ENCODE peak calls at places on chromosomes 4 and X, in four cellular contexts. One of them, this sample, is unnamed.

GRCh38 chrX:11688201-11688600 is 22.5 kb upstream of the ARHGAP6 start:
- DNase-seq in SK-N-SH: no peak
- DNase-seq in GM12878: no peak
- DNase-seq in HepG2: no peak
- DNase-seq in this sample: no peak

GRCh38 chr4:24837296-24837695 is 41.9 kb downstream of the SOD3 start:
- DNase-seq in SK-N-SH: no peak
- DNase-seq in GM12878: no peak
- DNase-seq in HepG2: no peak
- DNase-seq in this sample: no peak

GRCh38 chr4:174437324-174437723 is 85.0 kb downstream of the HPGD start:
- DNase-seq in SK-N-SH: no peak
- DNase-seq in GM12878: no peak
- DNase-seq in HepG2: no peak
- DNase-seq in this sample: peak; percentile 93

GRCh38 chr4:36064147-36064546 is 180.2 kb downstream of the ARAP2 start:
- DNase-seq in SK-N-SH: no peak
- DNase-seq in GM12878: no peak
- DNase-seq in HepG2: no peak
- DNase-seq in this sample: no peak

GRCh38 chr4:1460967-1461868 is 55.0 kb upstream of the NKX1-1 start:
- DNase-seq in SK-N-SH: peak; percentile 24
- DNase-seq in GM12878: no peak
- DNase-seq in HepG2: no peak
- DNase-seq in this sample: no peak

GRCh38 chrX:52852110-52852872 is 15.6 kb downstream of the XAGE3 start:
- DNase-seq in SK-N-SH: no peak
- DNase-seq in GM12878: no peak
- DNase-seq in HepG2: no peak
- DNase-seq in this sample: no peak

GRCh38 chr4:168876106-168876505 is 133.9 kb downstream of the CBR4 start:
- DNase-seq in SK-N-SH: no peak
- DNase-seq in GM12878: no peak
- DNase-seq in HepG2: no peak
- DNase-seq in this sample: no peak

GRCh38 chr4:7901274-7901845 is 38.3 kb downstream of the AFAP1 start:
- DNase-seq in SK-N-SH: peak; percentile 42
- DNase-seq in GM12878: no peak
- DNase-seq in HepG2: no peak
- DNase-seq in this sample: no peak

GRCh38 chr4:120842046-120842445 is 80.5 kb downstream of the PRDM5 start:
- DNase-seq in SK-N-SH: peak; percentile 21
- DNase-seq in GM12878: no peak
- DNase-seq in HepG2: no peak
- DNase-seq in this sample: no peak

GRCh38 chr4:173334891-173335754 is 965 bp upstream of the HMGB2 start:
- DNase-seq in SK-N-SH: peak; percentile 92
- DNase-seq in GM12878: peak; percentile 39
- DNase-seq in HepG2: peak; percentile 83
- DNase-seq in this sample: peak; percentile 87

GRCh38 chr4:158121203-158121586 is 51.6 kb downstream of the GASK1B start:
- DNase-seq in SK-N-SH: no peak
- DNase-seq in GM12878: no peak
- DNase-seq in HepG2: peak; percentile 27
- DNase-seq in this sample: no peak

GRCh38 chr4:151434183-151434860 is 25.3 kb downstream of the FHIP1A start:
- DNase-seq in SK-N-SH: no peak
- DNase-seq in GM12878: no peak
- DNase-seq in HepG2: no peak
- DNase-seq in this sample: no peak

GRCh38 chrX:123450217-123450616 is 266.1 kb downstream of the GRIA3 start:
- DNase-seq in SK-N-SH: no peak
- DNase-seq in GM12878: no peak
- DNase-seq in HepG2: peak; percentile 3
- DNase-seq in this sample: peak; percentile 17

GRCh38 chr4:63620271-63620670 is 789.0 kb downstream of the TECRL start:
- DNase-seq in SK-N-SH: peak; percentile 50
- DNase-seq in GM12878: no peak
- DNase-seq in HepG2: no peak
- DNase-seq in this sample: no peak

GRCh38 chr4:31089815-31090214 is 369.6 kb downstream of the PCDH7 start:
- DNase-seq in SK-N-SH: no peak
- DNase-seq in GM12878: no peak
- DNase-seq in HepG2: no peak
- DNase-seq in this sample: no peak

GRCh38 chrX:138886769-138887168 is 175.3 kb upstream of the FGF13 start:
- DNase-seq in SK-N-SH: no peak
- DNase-seq in GM12878: no peak
- DNase-seq in HepG2: peak; percentile 0
- DNase-seq in this sample: no peak

GRCh38 chr4:23660865-23661264 is 229.0 kb downstream of the PPARGC1A start:
- DNase-seq in SK-N-SH: no peak
- DNase-seq in GM12878: no peak
- DNase-seq in HepG2: no peak
- DNase-seq in this sample: no peak

GRCh38 chr4:185204238-185204910 is 574 bp upstream of the CFAP97 start:
- DNase-seq in SK-N-SH: no peak
- DNase-seq in GM12878: no peak
- DNase-seq in HepG2: no peak
- DNase-seq in this sample: peak; percentile 18

GRCh38 chr4:165784672-165785071 is 88.4 kb upstream of the TLL1 start:
- DNase-seq in SK-N-SH: no peak
- DNase-seq in GM12878: no peak
- DNase-seq in HepG2: no peak
- DNase-seq in this sample: no peak

GRCh38 chr4:168857546-168858314 is 152.3 kb downstream of the CBR4 start:
- DNase-seq in SK-N-SH: no peak
- DNase-seq in GM12878: no peak
- DNase-seq in HepG2: no peak
- DNase-seq in this sample: no peak

GRCh38 chr4:37528161-37528560 is 158.0 kb downstream of the RELL1 start:
- DNase-seq in SK-N-SH: no peak
- DNase-seq in GM12878: no peak
- DNase-seq in HepG2: peak; percentile 16
- DNase-seq in this sample: no peak

GRCh38 chr4:101334963-101335572 is 12.3 kb downstream of the PPP3CA start:
- DNase-seq in SK-N-SH: no peak
- DNase-seq in GM12878: no peak
- DNase-seq in HepG2: no peak
- DNase-seq in this sample: no peak

GRCh38 chrX:65681810-65682209 is 14.4 kb downstream of the MSN start:
- DNase-seq in SK-N-SH: no peak
- DNase-seq in GM12878: no peak
- DNase-seq in HepG2: no peak
- DNase-seq in this sample: no peak

GRCh38 chrX:65674351-65674893 is 7.0 kb downstream of the MSN start:
- DNase-seq in SK-N-SH: no peak
- DNase-seq in GM12878: no peak
- DNase-seq in HepG2: no peak
- DNase-seq in this sample: no peak

GRCh38 chrX:65677954-65678469 is 10.6 kb downstream of the MSN start:
- DNase-seq in SK-N-SH: no peak
- DNase-seq in GM12878: no peak
- DNase-seq in HepG2: no peak
- DNase-seq in this sample: peak; percentile 71

GRCh38 chrX:65673857-65674350 is 6.5 kb downstream of the MSN start:
- DNase-seq in SK-N-SH: no peak
- DNase-seq in GM12878: no peak
- DNase-seq in HepG2: no peak
- DNase-seq in this sample: no peak

DNA sequence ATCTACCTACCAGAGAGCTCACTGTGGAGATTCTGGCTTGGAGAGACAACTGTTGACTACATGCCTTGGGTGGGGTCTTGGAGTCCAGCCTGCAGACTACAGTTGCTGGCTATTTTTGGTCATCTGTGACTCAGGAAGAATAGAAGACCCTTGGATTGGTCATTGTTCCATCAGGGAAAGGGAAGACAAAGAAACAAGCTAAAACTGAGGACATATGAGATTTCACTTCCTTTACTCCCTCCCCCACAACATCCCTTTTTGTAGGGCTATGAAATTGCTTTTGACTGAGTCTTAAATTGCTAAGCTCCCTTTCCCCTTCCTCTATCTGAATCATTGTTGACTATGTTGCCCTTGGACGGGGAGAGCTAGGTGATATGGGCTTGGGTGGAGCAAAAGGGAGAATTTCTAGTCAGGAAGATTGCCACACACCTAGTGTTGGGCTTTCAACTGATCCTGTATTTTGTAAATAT is 11.7 kb downstream of the MSN start:
- DNase-seq in SK-N-SH: no peak
- DNase-seq in GM12878: no peak
- DNase-seq in HepG2: no peak
- DNase-seq in this sample: peak; percentile 62
- TF ChIP-seq USF2 in SK-N-SH: no peak
- TF ChIP-seq USF2 in GM12878: no peak
- TF ChIP-seq USF2 in HepG2: no peak
- TF ChIP-seq USF2 in this sample: no peak

GRCh38 chr4:4481394-4482000 is 60.4 kb downstream of the STX18 start:
- DNase-seq in SK-N-SH: no peak
- DNase-seq in GM12878: no peak
- DNase-seq in HepG2: no peak
- DNase-seq in this sample: no peak

GRCh38 chr4:4477796-4478195 is 64.1 kb downstream of the STX18 start:
- DNase-seq in SK-N-SH: no peak
- DNase-seq in GM12878: no peak
- DNase-seq in HepG2: no peak
- DNase-seq in this sample: no peak

GRCh38 chr4:4480205-4480604 is 61.6 kb downstream of the STX18 start:
- DNase-seq in SK-N-SH: no peak
- DNase-seq in GM12878: no peak
- DNase-seq in HepG2: no peak
- DNase-seq in this sample: no peak

GRCh38 chr4:4479366-4479765 is 62.5 kb downstream of the STX18 start:
- DNase-seq in SK-N-SH: no peak
- DNase-seq in GM12878: no peak
- DNase-seq in HepG2: no peak
- DNase-seq in this sample: no peak

DNA sequence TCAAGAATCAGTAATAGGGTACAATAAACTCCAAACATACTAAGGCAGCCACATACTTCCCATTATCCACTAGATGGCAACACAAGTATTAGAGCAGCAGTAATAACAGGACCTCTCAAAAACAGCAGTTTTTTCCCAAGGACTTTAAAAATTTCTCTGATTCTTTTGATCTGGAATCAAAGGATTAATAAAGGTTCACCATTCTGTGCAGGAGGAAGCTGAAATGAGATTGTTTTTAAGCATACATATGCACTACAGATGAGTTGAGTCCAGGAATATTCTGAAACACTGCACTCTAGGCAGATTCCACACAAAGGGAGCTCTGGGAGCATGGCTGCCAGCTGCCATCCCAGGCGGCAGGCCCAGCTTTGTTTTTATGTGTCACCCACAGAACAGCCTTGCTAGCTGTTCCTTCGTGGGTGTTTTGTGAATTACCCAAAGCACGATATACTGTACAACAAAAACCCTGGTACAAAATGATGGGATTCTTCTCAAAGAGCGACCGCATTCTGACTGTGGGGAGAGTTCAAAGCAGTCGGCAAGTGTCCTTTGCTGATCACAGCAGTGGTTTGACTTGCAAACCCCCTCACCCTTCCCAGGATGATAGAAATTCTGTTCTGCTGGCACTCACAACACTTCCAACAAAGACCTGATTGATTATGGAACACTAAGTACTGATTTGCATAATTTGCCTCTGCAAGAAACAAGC is 61.0 kb downstream of the STX18 start:
- DNase-seq in SK-N-SH: peak; percentile 45
- DNase-seq in GM12878: no peak
- DNase-seq in HepG2: no peak
- DNase-seq in this sample: no peak
- TF ChIP-seq PBX3 in SK-N-SH: no peak
- TF ChIP-seq PBX3 in GM12878: no peak
- TF ChIP-seq PBX3 in HepG2: no peak
- TF ChIP-seq PBX3 in this sample: no peak

DNA sequence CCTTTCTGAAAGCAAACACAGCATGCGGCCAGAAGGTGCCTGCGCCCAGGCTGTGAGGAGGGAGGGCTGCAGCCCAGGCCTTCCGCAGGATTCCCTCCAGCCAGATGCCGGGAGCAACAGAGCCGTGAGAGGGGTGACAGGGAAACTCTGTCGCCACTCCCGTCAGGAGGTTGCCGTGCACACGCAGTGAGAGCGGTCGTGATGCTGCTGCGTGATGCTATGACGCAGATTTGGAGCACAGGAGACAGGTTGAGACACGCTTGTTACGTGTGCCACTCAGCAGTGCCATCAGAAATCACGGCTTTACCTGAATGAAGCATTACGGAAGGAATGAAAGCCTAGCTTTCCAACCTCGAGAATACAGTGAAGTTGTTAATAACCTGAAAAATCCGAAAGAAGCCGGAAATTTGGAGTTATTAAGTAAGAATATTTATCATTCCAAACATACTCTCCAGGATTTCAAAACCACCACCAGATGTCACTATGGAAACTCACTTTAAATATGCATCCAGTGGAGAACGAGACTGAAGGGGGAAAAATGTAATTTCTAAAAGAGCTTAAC is 54.4 kb downstream of the FAT1 start:
- DNase-seq in SK-N-SH: peak; percentile 36
- DNase-seq in GM12878: no peak
- DNase-seq in HepG2: peak; percentile 50
- DNase-seq in this sample: peak; percentile 38
- TF ChIP-seq EP300 in SK-N-SH: no peak
- TF ChIP-seq EP300 in GM12878: no peak
- TF ChIP-seq EP300 in HepG2: no peak
- TF ChIP-seq EP300 in this sample: no peak

DNA sequence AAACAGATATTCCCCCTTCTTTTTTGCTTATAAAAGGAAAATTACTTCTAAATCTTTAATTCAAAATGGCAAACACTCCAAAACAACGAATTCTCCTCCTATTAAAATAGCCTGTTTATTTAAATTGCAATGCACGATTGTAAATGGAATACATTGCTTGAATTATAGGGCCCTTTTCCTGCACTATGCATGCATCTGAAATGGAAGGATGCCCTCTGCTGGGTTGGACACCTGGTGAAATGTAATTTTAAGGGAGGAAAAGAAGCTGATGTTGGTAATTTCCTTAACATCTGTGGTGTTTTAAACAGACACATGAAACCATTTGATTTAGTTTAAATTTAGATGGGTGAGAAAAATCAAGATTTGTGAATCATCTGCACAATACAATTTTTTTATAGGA is 72.8 kb downstream of the GRXCR1 start:
- DNase-seq in SK-N-SH: peak; percentile 12
- DNase-seq in GM12878: no peak
- DNase-seq in HepG2: no peak
- DNase-seq in this sample: no peak
- TF ChIP-seq USF2 in SK-N-SH: no peak
- TF ChIP-seq USF2 in GM12878: no peak
- TF ChIP-seq USF2 in HepG2: no peak
- TF ChIP-seq USF2 in this sample: no peak

This sample was measured in A549.